ENCODE peak calls at places on chromosomes 1 and 21, in seven cellular contexts. F is right atrium auricular region; M is K562; Q is pancreas; X is activated CD8-positive, alpha-beta T cell treated with anti-CD3 and anti-CD28 coated beads for 36 hours; H is B cell; E is cardiac fibroblast. V is an unnamed sample.

GRCh38 chr21:40128891-40129290 is 261.7 kb downstream of the PCP4 start:
- DNase-seq in F (no peak), M (no peak), Q (no peak), X (no peak), H (no peak), E (no peak), V (no peak)

GRCh38 chr1:27562021-27562420 is 41.9 kb downstream of the AHDC1 start:
- DNase-seq in F (no peak), M (peak; percentile 73), Q (peak; percentile 42), X (no peak), H (no peak), E (no peak), V (no peak)

GRCh38 chr1:54490361-54491248 is 57.4 kb upstream of the ACOT11 start:
- DNase-seq in F (no peak), M (peak; percentile 64), Q (peak; percentile 60), X (no peak), H (no peak), E (no peak), V (no peak)

GRCh38 chr1:96559707-96560588 is 161.6 kb upstream of the PTBP2 start:
- DNase-seq in F (peak; percentile 76), M (no peak), Q (no peak), X (no peak), H (no peak), E (peak; percentile 100), V (no peak)

GRCh38 chr1:59429651-59430050 is 132.8 kb downstream of the FGGY start:
- DNase-seq in F (no peak), M (no peak), Q (no peak), X (no peak), H (no peak), E (no peak), V (no peak)

GRCh38 chr1:7313081-7313546 is 458.0 kb upstream of the VAMP3 start:
- DNase-seq in F (no peak), M (no peak), Q (no peak), X (no peak), H (no peak), E (no peak), V (peak; percentile 77)

GRCh38 chr1:69702085-69702484 is 134.4 kb downstream of the LRRC7 start:
- DNase-seq in F (no peak), M (no peak), Q (no peak), X (no peak), H (no peak), E (no peak), V (no peak)

GRCh38 chr21:28193189-28193588 is 799.5 kb downstream of the LTN1 start:
- DNase-seq in F (no peak), M (no peak), Q (no peak), X (no peak), H (no peak), E (no peak), V (no peak)

GRCh38 chr1:25232027-25232865 is at the start of gene SYF2:
- DNase-seq in F (peak; percentile 95), M (peak; percentile 93), Q (peak; percentile 78), X (peak; percentile 97), H (peak; percentile 90), E (peak; percentile 93), V (peak; percentile 95)

GRCh38 chr1:19156676-19157075 is 53.4 kb downstream of the UBR4 start:
- DNase-seq in F (peak; percentile 65), M (no peak), Q (no peak), X (no peak), H (no peak), E (peak; percentile 64), V (no peak)

GRCh38 chr1:11951901-11952300 is 17.4 kb downstream of the PLOD1 start:
- DNase-seq in F (no peak), M (no peak), Q (no peak), X (no peak), H (no peak), E (no peak), V (no peak)

DNA sequence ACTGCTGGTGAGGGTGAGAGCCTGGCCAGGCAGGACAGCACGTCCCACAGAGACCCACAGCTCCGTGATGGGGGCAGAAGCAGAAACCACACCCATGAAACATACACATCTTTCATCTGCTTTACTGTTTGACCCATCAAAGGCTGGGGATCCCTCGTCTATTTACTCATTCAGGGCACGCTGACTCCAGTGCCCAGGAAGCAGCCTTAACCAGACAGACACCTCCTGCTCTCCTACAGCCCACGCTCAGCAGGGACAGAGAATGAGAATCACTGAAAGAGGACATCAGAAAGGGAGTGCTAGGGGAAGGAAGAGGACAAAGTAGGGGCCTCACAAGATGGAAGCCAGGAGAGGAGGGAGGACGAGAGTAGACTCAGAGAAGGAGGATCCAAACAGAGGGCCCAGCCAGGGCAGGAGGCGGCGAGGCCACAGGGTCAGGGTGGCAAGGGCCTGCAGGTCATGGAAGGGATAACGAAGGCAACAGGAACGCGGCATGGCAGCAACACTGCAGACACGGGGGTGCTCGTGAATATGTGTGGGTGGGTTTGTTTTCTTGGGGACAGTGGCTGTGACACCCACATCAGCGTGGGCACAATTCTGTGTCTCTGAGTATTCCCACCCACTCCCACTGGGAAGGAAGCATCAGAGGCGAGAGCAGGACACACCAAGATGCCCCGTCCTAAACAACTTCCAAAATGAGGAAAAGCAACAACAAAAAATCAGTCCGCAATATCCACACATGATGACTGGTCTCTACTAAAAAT is 15.4 kb upstream of the NADK start:
- DNase-seq in F (no peak), M (no peak), Q (no peak), X (no peak), H (no peak), E (no peak), V (no peak)
- TF ChIP-seq CTCF in F (no peak), M (no peak), Q (no peak), X (no peak), H (no peak), E (no peak), V (no peak)

GRCh38 chr1:109918077-109918606 is 7.5 kb downstream of the CSF1 start:
- DNase-seq in F (no peak), M (peak; percentile 86), Q (no peak), X (no peak), H (no peak), E (no peak), V (no peak)
- TF ChIP-seq CTCF in F (no peak), M (peak; percentile 77), Q (no peak), X (no peak), H (no peak), E (no peak), V (no peak)

DNA sequence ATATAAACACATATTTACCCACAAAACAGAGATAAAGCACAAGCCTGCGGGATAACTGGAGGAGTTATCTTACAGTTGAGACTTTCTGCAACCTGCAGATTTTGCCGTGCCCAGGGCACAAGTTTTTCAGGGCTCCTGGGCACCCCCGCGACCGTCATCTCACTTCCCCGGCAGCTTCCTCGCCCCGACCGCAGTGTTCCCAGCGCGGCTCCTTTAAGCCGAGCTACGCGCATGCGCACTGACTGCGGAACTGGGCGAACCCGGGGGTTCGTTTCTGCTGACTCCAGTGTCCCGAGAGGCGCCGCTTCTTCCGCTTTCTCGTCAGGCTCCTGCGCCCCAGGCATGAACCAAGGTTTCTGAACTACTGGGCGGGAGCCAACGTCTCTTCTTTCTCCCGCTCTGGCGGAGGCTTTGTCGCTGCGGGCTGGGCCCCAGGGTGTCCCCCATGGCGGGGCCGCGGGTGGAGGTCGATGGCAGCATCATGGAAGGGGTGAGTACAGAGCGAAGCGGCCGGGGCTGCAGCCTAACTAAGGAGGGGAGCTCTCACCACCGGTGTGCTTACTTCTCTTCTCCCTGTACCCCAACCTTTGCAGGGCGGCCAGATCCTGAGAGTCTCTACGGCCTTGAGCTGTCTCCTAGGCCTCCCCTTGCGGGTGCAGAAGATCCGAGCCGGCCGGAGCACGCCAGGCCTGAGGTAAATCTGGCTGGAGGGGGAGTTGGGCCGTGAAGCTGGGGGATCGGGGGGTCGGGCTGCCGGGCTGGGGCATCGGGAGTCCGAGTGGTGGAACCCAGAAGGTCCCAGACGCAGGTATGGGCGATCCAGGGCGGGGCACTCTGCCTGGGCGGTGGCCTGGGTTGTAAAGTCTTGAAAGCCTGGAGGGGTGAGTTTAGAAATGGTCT is at the start of gene RTCA:
- DNase-seq in F (peak; percentile 96), M (peak; percentile 95), Q (peak; percentile 94), X (peak; percentile 96), H (peak; percentile 96), E (peak; percentile 97), V (peak; percentile 97)
- TF ChIP-seq CTCF in F (peak; percentile 27), M (peak; percentile 2), Q (no peak), X (no peak), H (no peak), E (no peak), V (no peak)

DNA sequence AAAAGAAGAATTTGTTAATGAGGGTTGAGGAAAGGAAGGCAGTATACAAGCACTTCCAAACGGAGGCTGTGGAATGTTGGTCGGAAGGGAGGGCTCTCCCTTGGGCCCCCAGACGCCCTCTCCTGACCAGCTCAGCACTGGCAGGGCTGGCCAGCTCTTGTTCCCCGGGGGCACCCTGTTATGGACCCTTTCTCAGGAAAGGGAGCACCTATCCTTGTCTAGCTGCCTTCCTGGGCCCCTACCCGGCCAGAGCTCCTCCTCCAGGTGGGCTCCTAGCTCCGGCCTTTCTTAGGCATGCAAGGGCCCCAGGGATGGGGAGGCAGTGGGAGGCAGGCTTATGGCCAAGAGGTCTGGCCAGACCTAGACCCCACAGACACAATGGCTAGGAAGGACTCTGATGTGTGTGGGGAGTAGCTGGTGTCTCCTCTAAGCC is 926 bp downstream of the BLACAT1 start:
- DNase-seq in F (no peak), M (no peak), Q (no peak), X (no peak), H (no peak), E (no peak), V (no peak)
- TF ChIP-seq CTCF in F (no peak), M (no peak), Q (no peak), X (no peak), H (no peak), E (no peak), V (no peak)